ENCODE peak calls at places on chromosomes 3 and 15, in eight cellular contexts. One of them, this sample, is unnamed.

GRCh38 chr15:27268923-27269322 is 297.9 kb downstream of the GABRG3 start:
- DNase-seq in uterus: no peak
- DNase-seq in pancreas: no peak
- DNase-seq in psoas muscle: no peak
- DNase-seq in ascending aorta: no peak
- DNase-seq in sigmoid colon: no peak
- DNase-seq in ovary: no peak
- DNase-seq in GM23338: no peak
- DNase-seq in this sample: no peak

GRCh38 chr3:46110701-46111493 is 83.6 kb upstream of the XCR1 start:
- DNase-seq in uterus: no peak
- DNase-seq in pancreas: no peak
- DNase-seq in psoas muscle: no peak
- DNase-seq in ascending aorta: no peak
- DNase-seq in sigmoid colon: no peak
- DNase-seq in ovary: no peak
- DNase-seq in GM23338: peak; percentile 19
- DNase-seq in this sample: no peak

GRCh38 chr3:172102123-172102882 is 62.9 kb downstream of the FNDC3B start:
- DNase-seq in uterus: no peak
- DNase-seq in pancreas: peak; percentile 66
- DNase-seq in psoas muscle: no peak
- DNase-seq in ascending aorta: no peak
- DNase-seq in sigmoid colon: no peak
- DNase-seq in ovary: no peak
- DNase-seq in GM23338: no peak
- DNase-seq in this sample: no peak

GRCh38 chr15:101390060-101390459 is 95.0 kb upstream of the SNRPA1 start:
- DNase-seq in uterus: no peak
- DNase-seq in pancreas: no peak
- DNase-seq in psoas muscle: no peak
- DNase-seq in ascending aorta: no peak
- DNase-seq in sigmoid colon: no peak
- DNase-seq in ovary: no peak
- DNase-seq in GM23338: no peak
- DNase-seq in this sample: no peak

GRCh38 chr3:195154793-195155535 is 116.0 kb downstream of the XXYLT1 start:
- DNase-seq in uterus: peak; percentile 93
- DNase-seq in pancreas: peak; percentile 73
- DNase-seq in psoas muscle: peak; percentile 82
- DNase-seq in ascending aorta: peak; percentile 21
- DNase-seq in sigmoid colon: peak; percentile 98
- DNase-seq in ovary: peak; percentile 94
- DNase-seq in GM23338: peak; percentile 44
- DNase-seq in this sample: peak; percentile 87

GRCh38 chr15:98937413-98938104 is 70.0 kb downstream of the PGPEP1L start:
- DNase-seq in uterus: no peak
- DNase-seq in pancreas: no peak
- DNase-seq in psoas muscle: no peak
- DNase-seq in ascending aorta: no peak
- DNase-seq in sigmoid colon: no peak
- DNase-seq in ovary: no peak
- DNase-seq in GM23338: no peak
- DNase-seq in this sample: no peak

GRCh38 chr3:40267940-40268707 is 41.4 kb upstream of the EIF1B start:
- DNase-seq in uterus: no peak
- DNase-seq in pancreas: no peak
- DNase-seq in psoas muscle: no peak
- DNase-seq in ascending aorta: no peak
- DNase-seq in sigmoid colon: no peak
- DNase-seq in ovary: no peak
- DNase-seq in GM23338: no peak
- DNase-seq in this sample: no peak

GRCh38 chr3:43254125-43254524 is 32.2 kb upstream of the SNRK start:
- DNase-seq in uterus: no peak
- DNase-seq in pancreas: no peak
- DNase-seq in psoas muscle: no peak
- DNase-seq in ascending aorta: no peak
- DNase-seq in sigmoid colon: no peak
- DNase-seq in ovary: no peak
- DNase-seq in GM23338: no peak
- DNase-seq in this sample: no peak

GRCh38 chr3:89303721-89304120 is 196.3 kb downstream of the EPHA3 start:
- DNase-seq in uterus: no peak
- DNase-seq in pancreas: no peak
- DNase-seq in psoas muscle: no peak
- DNase-seq in ascending aorta: no peak
- DNase-seq in sigmoid colon: no peak
- DNase-seq in ovary: no peak
- DNase-seq in GM23338: no peak
- DNase-seq in this sample: no peak

GRCh38 chr3:37813403-37813802 is 48.3 kb upstream of the CTDSPL start:
- DNase-seq in uterus: no peak
- DNase-seq in pancreas: no peak
- DNase-seq in psoas muscle: no peak
- DNase-seq in ascending aorta: no peak
- DNase-seq in sigmoid colon: no peak
- DNase-seq in ovary: no peak
- DNase-seq in GM23338: no peak
- DNase-seq in this sample: no peak

GRCh38 chr3:101320475-101320874 is at the start of gene IMPG2:
- DNase-seq in uterus: no peak
- DNase-seq in pancreas: no peak
- DNase-seq in psoas muscle: no peak
- DNase-seq in ascending aorta: no peak
- DNase-seq in sigmoid colon: no peak
- DNase-seq in ovary: no peak
- DNase-seq in GM23338: no peak
- DNase-seq in this sample: no peak

GRCh38 chr3:56303508-56303907 is 164.8 kb downstream of the ERC2 start:
- DNase-seq in uterus: no peak
- DNase-seq in pancreas: no peak
- DNase-seq in psoas muscle: no peak
- DNase-seq in ascending aorta: no peak
- DNase-seq in sigmoid colon: no peak
- DNase-seq in ovary: no peak
- DNase-seq in GM23338: peak; percentile 92
- DNase-seq in this sample: peak; percentile 73

GRCh38 chr3:136134091-136134490 is 62.0 kb downstream of the MSL2 start:
- DNase-seq in uterus: no peak
- DNase-seq in pancreas: no peak
- DNase-seq in psoas muscle: no peak
- DNase-seq in ascending aorta: no peak
- DNase-seq in sigmoid colon: no peak
- DNase-seq in ovary: no peak
- DNase-seq in GM23338: no peak
- DNase-seq in this sample: no peak

GRCh38 chr3:48655586-48655985 is 7.1 kb downstream of the CELSR3 start:
- DNase-seq in uterus: no peak
- DNase-seq in pancreas: no peak
- DNase-seq in psoas muscle: no peak
- DNase-seq in ascending aorta: no peak
- DNase-seq in sigmoid colon: no peak
- DNase-seq in ovary: no peak
- DNase-seq in GM23338: no peak
- DNase-seq in this sample: no peak
- H3K27me3 ChIP-seq in uterus: no peaks in the 10 kb centered on the region
- H3K27me3 ChIP-seq in pancreas: no peaks in the 10 kb centered on the region
- H3K27me3 ChIP-seq in psoas muscle: peaks cover 10% of the 10 kb centered on the region
- H3K27me3 ChIP-seq in ascending aorta: no peaks in the 10 kb centered on the region
- H3K27me3 ChIP-seq in sigmoid colon: no peaks in the 10 kb centered on the region
- H3K27me3 ChIP-seq in ovary: no peaks in the 10 kb centered on the region
- H3K27me3 ChIP-seq in GM23338: no peaks in the 10 kb centered on the region
- H3K27me3 ChIP-seq in this sample: no peaks in the 10 kb centered on the region

GRCh38 chr15:92901053-92901761 is 1.1 kb downstream of the CHD2 start:
- DNase-seq in uterus: no peak
- DNase-seq in pancreas: no peak
- DNase-seq in psoas muscle: no peak
- DNase-seq in ascending aorta: no peak
- DNase-seq in sigmoid colon: no peak
- DNase-seq in ovary: no peak
- DNase-seq in GM23338: no peak
- DNase-seq in this sample: peak; percentile 42

GRCh38 chr15:92899910-92900711 is at the start of gene CHD2:
- DNase-seq in uterus: peak; percentile 60
- DNase-seq in pancreas: peak; percentile 59
- DNase-seq in psoas muscle: peak; percentile 50
- DNase-seq in ascending aorta: no peak
- DNase-seq in sigmoid colon: peak; percentile 74
- DNase-seq in ovary: peak; percentile 73
- DNase-seq in GM23338: peak; percentile 95
- DNase-seq in this sample: peak; percentile 96

GRCh38 chr15:92898988-92899909 is 875 bp upstream of the CHD2 start:
- DNase-seq in uterus: no peak
- DNase-seq in pancreas: no peak
- DNase-seq in psoas muscle: no peak
- DNase-seq in ascending aorta: no peak
- DNase-seq in sigmoid colon: no peak
- DNase-seq in ovary: no peak
- DNase-seq in GM23338: peak; percentile 50
- DNase-seq in this sample: peak; percentile 51

GRCh38 chr15:92902020-92902419 is 1.9 kb downstream of the CHD2 start:
- DNase-seq in uterus: no peak
- DNase-seq in pancreas: no peak
- DNase-seq in psoas muscle: no peak
- DNase-seq in ascending aorta: no peak
- DNase-seq in sigmoid colon: no peak
- DNase-seq in ovary: no peak
- DNase-seq in GM23338: no peak
- DNase-seq in this sample: no peak

GRCh38 chr15:92900712-92901052 is 558 bp downstream of the CHD2 start:
- DNase-seq in uterus: no peak
- DNase-seq in pancreas: no peak
- DNase-seq in psoas muscle: no peak
- DNase-seq in ascending aorta: no peak
- DNase-seq in sigmoid colon: no peak
- DNase-seq in ovary: no peak
- DNase-seq in GM23338: no peak
- DNase-seq in this sample: no peak
- H3K4me1 ChIP-seq in uterus: peaks cover 2% of the 10 kb centered on the region
- H3K4me1 ChIP-seq in pancreas: peaks cover 42% of the 10 kb centered on the region
- H3K4me1 ChIP-seq in psoas muscle: peaks cover 34% of the 10 kb centered on the region
- H3K4me1 ChIP-seq in ascending aorta: peaks cover 29% of the 10 kb centered on the region
- H3K4me1 ChIP-seq in sigmoid colon: peaks cover 51% of the 10 kb centered on the region
- H3K4me1 ChIP-seq in ovary: no peaks in the 10 kb centered on the region
- H3K4me1 ChIP-seq in GM23338: peaks cover 11% of the 10 kb centered on the region
- H3K4me1 ChIP-seq in this sample: peaks cover 8% of the 10 kb centered on the region

GRCh38 chr3:50534721-50535330 is 31.4 kb upstream of the CACNA2D2 start:
- DNase-seq in uterus: no peak
- DNase-seq in pancreas: no peak
- DNase-seq in psoas muscle: no peak
- DNase-seq in ascending aorta: no peak
- DNase-seq in sigmoid colon: no peak
- DNase-seq in ovary: no peak
- DNase-seq in GM23338: no peak
- DNase-seq in this sample: no peak

GRCh38 chr3:50531201-50531600 is 27.8 kb upstream of the CACNA2D2 start:
- DNase-seq in uterus: no peak
- DNase-seq in pancreas: no peak
- DNase-seq in psoas muscle: no peak
- DNase-seq in ascending aorta: no peak
- DNase-seq in sigmoid colon: no peak
- DNase-seq in ovary: no peak
- DNase-seq in GM23338: no peak
- DNase-seq in this sample: no peak

GRCh38 chr3:50532062-50532705 is 28.8 kb upstream of the CACNA2D2 start:
- DNase-seq in uterus: no peak
- DNase-seq in pancreas: no peak
- DNase-seq in psoas muscle: no peak
- DNase-seq in ascending aorta: no peak
- DNase-seq in sigmoid colon: no peak
- DNase-seq in ovary: no peak
- DNase-seq in GM23338: no peak
- DNase-seq in this sample: no peak

GRCh38 chr3:50529996-50530706 is 26.7 kb upstream of the CACNA2D2 start:
- DNase-seq in uterus: no peak
- DNase-seq in pancreas: no peak
- DNase-seq in psoas muscle: no peak
- DNase-seq in ascending aorta: no peak
- DNase-seq in sigmoid colon: no peak
- DNase-seq in ovary: no peak
- DNase-seq in GM23338: peak; percentile 53
- DNase-seq in this sample: no peak

GRCh38 chr3:50533346-50533745 is 29.9 kb upstream of the CACNA2D2 start:
- DNase-seq in uterus: no peak
- DNase-seq in pancreas: no peak
- DNase-seq in psoas muscle: no peak
- DNase-seq in ascending aorta: no peak
- DNase-seq in sigmoid colon: no peak
- DNase-seq in ovary: no peak
- DNase-seq in GM23338: peak; percentile 36
- DNase-seq in this sample: no peak
- H3K27me3 ChIP-seq in uterus: no peaks in the 10 kb centered on the region
- H3K27me3 ChIP-seq in pancreas: no peaks in the 10 kb centered on the region
- H3K27me3 ChIP-seq in psoas muscle: peaks cover 3% of the 10 kb centered on the region
- H3K27me3 ChIP-seq in ascending aorta: no peaks in the 10 kb centered on the region
- H3K27me3 ChIP-seq in sigmoid colon: peaks cover 5% of the 10 kb centered on the region
- H3K27me3 ChIP-seq in ovary: no peaks in the 10 kb centered on the region
- H3K27me3 ChIP-seq in GM23338: peaks cover 22% of the 10 kb centered on the region
- H3K27me3 ChIP-seq in this sample: peaks cover 16% of the 10 kb centered on the region

DNA sequence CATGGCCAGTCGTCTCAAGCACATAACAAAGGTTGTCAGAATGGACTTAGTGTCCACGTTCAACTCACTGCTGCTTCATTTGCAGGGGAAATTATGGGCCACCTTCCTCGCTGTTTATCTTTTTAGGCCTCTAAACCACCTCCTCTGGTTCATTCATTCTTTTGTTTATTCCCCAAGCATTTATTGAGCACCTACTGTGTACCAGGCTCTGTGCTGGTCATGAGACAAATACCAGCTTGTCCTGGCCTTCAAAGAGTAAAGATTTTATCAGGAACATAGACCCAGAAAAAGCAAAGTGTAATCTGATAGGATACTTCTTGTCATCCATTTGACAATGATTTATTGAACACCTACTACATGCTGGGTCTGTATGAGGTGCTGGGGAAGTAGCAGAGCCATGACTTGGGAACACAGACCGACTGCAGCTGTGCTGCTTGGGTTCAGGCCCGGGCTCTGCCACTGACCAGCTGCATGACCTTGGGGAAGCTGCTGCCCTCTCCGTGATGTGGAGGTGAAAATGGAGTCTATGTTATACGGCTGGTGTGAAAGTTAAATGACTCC is 63.4 kb upstream of the SLC6A6 start:
- DNase-seq in uterus: no peak
- DNase-seq in pancreas: no peak
- DNase-seq in psoas muscle: no peak
- DNase-seq in ascending aorta: no peak
- DNase-seq in sigmoid colon: no peak
- DNase-seq in ovary: no peak
- DNase-seq in GM23338: no peak
- DNase-seq in this sample: no peak
- H3K4me1 ChIP-seq in uterus: no peaks in the 10 kb centered on the region
- H3K4me1 ChIP-seq in pancreas: peaks cover 11% of the 10 kb centered on the region
- H3K4me1 ChIP-seq in psoas muscle: peaks cover 13% of the 10 kb centered on the region
- H3K4me1 ChIP-seq in ascending aorta: no peaks in the 10 kb centered on the region
- H3K4me1 ChIP-seq in sigmoid colon: no peaks in the 10 kb centered on the region
- H3K4me1 ChIP-seq in ovary: no peaks in the 10 kb centered on the region
- H3K4me1 ChIP-seq in GM23338: peaks cover 4% of the 10 kb centered on the region
- H3K4me1 ChIP-seq in this sample: peaks cover 6% of the 10 kb centered on the region

DNA sequence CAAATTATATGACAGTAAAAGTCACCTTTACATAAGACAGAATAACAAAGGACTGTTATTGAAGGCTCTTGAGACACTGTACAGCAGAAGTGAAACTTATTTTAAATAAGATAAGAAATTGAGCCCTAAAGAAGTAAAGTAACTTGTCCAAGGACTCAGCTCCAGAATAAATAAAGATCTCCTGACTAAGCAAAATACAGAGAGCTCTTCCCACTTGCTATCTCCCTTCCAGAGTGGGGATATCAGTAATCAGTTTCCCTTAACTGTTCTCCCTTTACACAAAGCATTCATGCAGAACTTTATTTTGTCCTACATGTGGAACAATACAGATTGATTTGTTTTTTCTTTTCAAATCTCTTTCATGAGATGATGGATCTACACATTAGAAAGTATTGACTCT is 129.5 kb upstream of the BHLHE40 start:
- DNase-seq in uterus: no peak
- DNase-seq in pancreas: no peak
- DNase-seq in psoas muscle: no peak
- DNase-seq in ascending aorta: no peak
- DNase-seq in sigmoid colon: no peak
- DNase-seq in ovary: no peak
- DNase-seq in GM23338: no peak
- DNase-seq in this sample: no peak
- H3K27me3 ChIP-seq in uterus: no peaks in the 10 kb centered on the region
- H3K27me3 ChIP-seq in pancreas: no peaks in the 10 kb centered on the region
- H3K27me3 ChIP-seq in psoas muscle: no peaks in the 10 kb centered on the region
- H3K27me3 ChIP-seq in ascending aorta: no peaks in the 10 kb centered on the region
- H3K27me3 ChIP-seq in sigmoid colon: no peaks in the 10 kb centered on the region
- H3K27me3 ChIP-seq in ovary: no peaks in the 10 kb centered on the region
- H3K27me3 ChIP-seq in GM23338: no peaks in the 10 kb centered on the region
- H3K27me3 ChIP-seq in this sample: no peaks in the 10 kb centered on the region